ENCODE peak calls at places on chromosomes 13 and 19, in seven cellular contexts. H is central memory CD8-positive, alpha-beta T cell; O is T-helper 9 cell; F is lower lobe of right lung; U is ACHN; K is IMR-90; W is GM13977. Z is an unnamed sample.

GRCh38 chr13:93900735-93901134 is 578.7 kb downstream of the DCT start:
- DNase-seq in H (no peak), O (no peak), F (no peak), U (no peak), K (peak), W (no peak), Z (no peak)

GRCh38 chr13:42486711-42487198 is 87.2 kb upstream of the TNFSF11 start:
- DNase-seq in H (no peak), O (no peak), F (no peak), U (no peak), K (peak), W (no peak), Z (no peak)

GRCh38 chr13:71524245-71525002 is 342.6 kb downstream of the DACH1 start:
- DNase-seq in H (no peak), O (no peak), F (no peak), U (no peak), K (no peak), W (no peak), Z (peak)

GRCh38 chr19:3336680-3337523 is 29.5 kb upstream of the NFIC start:
- DNase-seq in H (no peak), O (no peak), F (peak), U (peak), K (peak), W (no peak), Z (no peak)

GRCh38 chr13:38519229-38519910 is 167.5 kb upstream of the FREM2 start:
- DNase-seq in H (no peak), O (no peak), F (no peak), U (no peak), K (no peak), W (no peak), Z (no peak)

GRCh38 chr13:101399365-101399764 is 16.9 kb downstream of the NALCN start:
- DNase-seq in H (no peak), O (no peak), F (no peak), U (no peak), K (peak), W (no peak), Z (no peak)

GRCh38 chr13:66977156-66977555 is 253.0 kb downstream of the PCDH9 start:
- DNase-seq in H (no peak), O (no peak), F (no peak), U (no peak), K (peak), W (no peak), Z (no peak)

GRCh38 chr13:40200273-40200978 is 466.0 kb downstream of the FOXO1 start:
- DNase-seq in H (no peak), O (no peak), F (no peak), U (no peak), K (no peak), W (no peak), Z (no peak)

GRCh38 chr13:114049026-114049425 is 75.2 kb upstream of the C13orf46 start:
- DNase-seq in H (no peak), O (no peak), F (peak), U (no peak), K (no peak), W (peak), Z (no peak)

GRCh38 chr13:74687452-74688180 is 553.4 kb upstream of the KLF12 start:
- DNase-seq in H (no peak), O (no peak), F (no peak), U (no peak), K (no peak), W (no peak), Z (no peak)

GRCh38 chr13:76016799-76017198 is 380.7 kb downstream of the LMO7 start:
- DNase-seq in H (no peak), O (no peak), F (peak), U (peak), K (peak), W (peak), Z (no peak)

GRCh38 chr13:27556109-27556508 is 64.2 kb downstream of the LNX2 start:
- DNase-seq in H (no peak), O (no peak), F (no peak), U (peak), K (peak), W (no peak), Z (no peak)

GRCh38 chr13:33554919-33555791 is 262.8 kb upstream of the RFC3 start:
- DNase-seq in H (no peak), O (no peak), F (no peak), U (no peak), K (no peak), W (peak), Z (no peak)

GRCh38 chr13:42970824-42971669 is 21.0 kb downstream of the EPSTI1 start:
- DNase-seq in H (no peak), O (peak), F (no peak), U (peak), K (peak), W (peak), Z (peak)

GRCh38 chr19:4358709-4359626 is 15.6 kb downstream of the MPND start:
- DNase-seq in H (no peak), O (no peak), F (no peak), U (no peak), K (no peak), W (no peak), Z (no peak)

GRCh38 chr13:66210677-66211076 is 1019.5 kb downstream of the PCDH9 start:
- DNase-seq in H (no peak), O (no peak), F (no peak), U (peak), K (peak), W (no peak), Z (no peak)

GRCh38 chr19:32416749-32417469 is 11.3 kb downstream of the DPY19L3 start:
- DNase-seq in H (no peak), O (no peak), F (no peak), U (no peak), K (peak), W (no peak), Z (no peak)

GRCh38 chr13:53368948-53369347 is 340.3 kb downstream of the OLFM4 start:
- DNase-seq in H (no peak), O (no peak), F (no peak), U (no peak), K (no peak), W (no peak), Z (no peak)

GRCh38 chr13:101624210-101624922 is 171.9 kb downstream of the ITGBL1 start:
- DNase-seq in H (no peak), O (no peak), F (no peak), U (peak), K (peak), W (no peak), Z (peak)

GRCh38 chr19:18295034-18295451 is 13.6 kb upstream of the JUND start:
- DNase-seq in H (no peak), O (no peak), F (no peak), U (no peak), K (no peak), W (no peak), Z (no peak)

GRCh38 chr19:16098821-16099220 is 12.9 kb upstream of the RAB8A start:
- DNase-seq in H (no peak), O (no peak), F (no peak), U (no peak), K (no peak), W (no peak), Z (no peak)

GRCh38 chr19:11058246-11059030 is 30.8 kb upstream of the LDLR start:
- DNase-seq in H (no peak), O (no peak), F (no peak), U (no peak), K (no peak), W (no peak), Z (no peak)

GRCh38 chr13:99013951-99014350 is 36.1 kb upstream of the DOCK9 start:
- DNase-seq in H (no peak), O (no peak), F (no peak), U (no peak), K (no peak), W (no peak), Z (peak)

GRCh38 chr19:53824134-53824611 is at the start of gene NLRP12:
- DNase-seq in H (no peak), O (no peak), F (peak), U (no peak), K (no peak), W (no peak), Z (no peak)

GRCh38 chr19:14115761-14116160 is 1.8 kb downstream of the PRKACA start:
- DNase-seq in H (no peak), O (no peak), F (no peak), U (no peak), K (no peak), W (no peak), Z (no peak)

GRCh38 chr19:7787141-7787540 is 24.1 kb downstream of the CLEC4M start:
- DNase-seq in H (no peak), O (no peak), F (no peak), U (no peak), K (no peak), W (no peak), Z (no peak)

GRCh38 chr13:106133025-106133424 is 402.4 kb downstream of the EFNB2 start:
- DNase-seq in H (no peak), O (no peak), F (no peak), U (peak), K (peak), W (no peak), Z (no peak)

GRCh38 chr19:15195381-15195964 is 5.3 kb downstream of the NOTCH3 start:
- DNase-seq in H (no peak), O (no peak), F (peak), U (peak), K (peak), W (no peak), Z (peak)

Z was measured in retina.